ENCODE peak calls at places on chromosome 21, in five cellular contexts. B is OCI-LY7, N is aorta, Z is activated T-helper 1 cell treated with Interleukin-2 at 50 U/mL for 16 hours, I is fibroblast of mammary gland. G is an unnamed sample.

GRCh38 chr21:14064296-14064645 is 146.5 kb downstream of the LIPI start:
- DNase-seq in B (no peak), N (no peak), Z (no peak), I (no peak), G (no peak)

GRCh38 chr21:28385845-28386244 is 606.8 kb downstream of the LTN1 start:
- DNase-seq in B (no peak), N (no peak), Z (no peak), I (no peak), G (no peak)

GRCh38 chr21:45852886-45853400 is 128.6 kb upstream of the COL6A1 start:
- DNase-seq in B (no peak), N (no peak), Z (no peak), I (no peak), G (no peak)

GRCh38 chr21:29148535-29148934 is 18.1 kb downstream of the MAP3K7CL start:
- DNase-seq in B (no peak), N (peak), Z (no peak), I (peak), G (no peak)

GRCh38 chr21:42233067-42233981 is 14.4 kb downstream of the ABCG1 start:
- DNase-seq in B (peak), N (peak), Z (peak), I (peak), G (peak)

GRCh38 chr21:32457360-32457840 is 44.9 kb downstream of the EVA1C start:
- DNase-seq in B (no peak), N (peak), Z (no peak), I (peak), G (no peak)

GRCh38 chr21:36841866-36842265 is 124.6 kb downstream of the HLCS start:
- DNase-seq in B (no peak), N (no peak), Z (no peak), I (no peak), G (no peak)

GRCh38 chr21:36917487-36918158 is 48.8 kb downstream of the HLCS start:
- DNase-seq in B (no peak), N (no peak), Z (no peak), I (peak), G (no peak)

GRCh38 chr21:33078907-33079582 is 9.1 kb downstream of the OLIG1 start:
- DNase-seq in B (no peak), N (no peak), Z (no peak), I (peak), G (no peak)

GRCh38 chr21:44883250-44883649 is 9.8 kb upstream of the PTTG1IP start:
- DNase-seq in B (no peak), N (peak), Z (no peak), I (no peak), G (no peak)

GRCh38 chr21:38504056-38504455 is 5.8 kb upstream of the ERG start:
- DNase-seq in B (no peak), N (no peak), Z (no peak), I (no peak), G (no peak)

GRCh38 chr21:23398726-23399125 is 2208.6 kb downstream of the MRPL39 start:
- DNase-seq in B (no peak), N (no peak), Z (no peak), I (no peak), G (no peak)

GRCh38 chr21:35328856-35329455 is 279.9 kb upstream of the RUNX1 start:
- DNase-seq in B (no peak), N (no peak), Z (no peak), I (no peak), G (no peak)

GRCh38 chr21:28699591-28700259 is 293.0 kb downstream of the LTN1 start:
- DNase-seq in B (no peak), N (no peak), Z (no peak), I (peak), G (no peak)

GRCh38 chr21:37455504-37455911 is 88.9 kb downstream of the DYRK1A start:
- DNase-seq in B (no peak), N (no peak), Z (no peak), I (no peak), G (no peak)

GRCh38 chr21:15122241-15122640 is 57.4 kb upstream of the NRIP1 start:
- DNase-seq in B (no peak), N (no peak), Z (no peak), I (peak), G (no peak)

GRCh38 chr21:38979271-38980196 is 173.8 kb downstream of the ETS2 start:
- DNase-seq in B (no peak), N (no peak), Z (no peak), I (peak), G (no peak)

GRCh38 chr21:31248598-31248997 is 95.5 kb downstream of the TIAM1 start:
- DNase-seq in B (no peak), N (no peak), Z (no peak), I (peak), G (no peak)

GRCh38 chr21:35528109-35529042 is 479.3 kb upstream of the RUNX1 start:
- DNase-seq in B (peak), N (peak), Z (peak), I (no peak), G (peak)

GRCh38 chr21:42564561-42564971 is 50.9 kb downstream of the SLC37A1 start:
- DNase-seq in B (no peak), N (peak), Z (no peak), I (no peak), G (no peak)

GRCh38 chr21:45788635-45789506 is 145.3 kb downstream of the PCBP3 start:
- DNase-seq in B (no peak), N (no peak), Z (no peak), I (peak), G (no peak)

GRCh38 chr21:36510911-36511310 is 31.0 kb upstream of the CLDN14 start:
- DNase-seq in B (no peak), N (no peak), Z (no peak), I (no peak), G (no peak)

GRCh38 chr21:18673789-18674188 is 270.2 kb upstream of the TMPRSS15 start:
- DNase-seq in B (no peak), N (no peak), Z (no peak), I (no peak), G (no peak)

GRCh38 chr21:45982256-45982757 is 737 bp downstream of the COL6A1 start:
- DNase-seq in B (no peak), N (peak), Z (no peak), I (no peak), G (peak)

GRCh38 chr21:45874716-45875415 is 106.7 kb upstream of the COL6A1 start:
- DNase-seq in B (no peak), N (peak), Z (no peak), I (peak), G (no peak)

GRCh38 chr21:38297871-38298270 is 41.1 kb downstream of the KCNJ15 start:
- DNase-seq in B (no peak), N (no peak), Z (no peak), I (no peak), G (no peak)

GRCh38 chr21:35340273-35340672 is 291.2 kb upstream of the RUNX1 start:
- DNase-seq in B (peak), N (no peak), Z (no peak), I (no peak), G (no peak)

GRCh38 chr21:43916076-43916475 is 51.1 kb downstream of the AGPAT3 start:
- DNase-seq in B (no peak), N (no peak), Z (no peak), I (no peak), G (no peak)

GRCh38 chr21:42868196-42868595 is 11.1 kb downstream of the WDR4 start:
- DNase-seq in B (no peak), N (no peak), Z (no peak), I (no peak), G (peak)

GRCh38 chr21:37862536-37862935 is 53.7 kb downstream of the KCNJ6 start:
- DNase-seq in B (peak), N (no peak), Z (no peak), I (no peak), G (no peak)

GRCh38 chr21:31133243-31133830 is 95.1 kb upstream of the KRTAP19-8 start:
- DNase-seq in B (no peak), N (no peak), Z (no peak), I (no peak), G (no peak)

GRCh38 chr21:22965455-22966125 is 1967.4 kb downstream of the NCAM2 start:
- DNase-seq in B (no peak), N (no peak), Z (no peak), I (no peak), G (no peak)

GRCh38 chr21:25911730-25912401 is 177.1 kb downstream of the GABPA start:
- DNase-seq in B (no peak), N (no peak), Z (no peak), I (no peak), G (peak)

GRCh38 chr21:35602811-35603210 is 457.5 kb downstream of the SETD4 start:
- DNase-seq in B (no peak), N (no peak), Z (no peak), I (no peak), G (peak)